ENCODE peak calls at places on chromosomes 1 and 21, in four cellular contexts. E, O, P and K are unnamed samples. For H3K4me1, the result is how much of the 10 kb centered on the place peaks cover.

GRCh38 chr1:55214903-55215193 is 316 bp downstream of the USP24 start:
- DNase-seq in E (peak), O (peak), P (no peak), K (peak)

GRCh38 chr1:11175461-11175860 is 13.7 kb upstream of the ANGPTL7 start:
- DNase-seq in E (no peak), O (no peak), P (no peak), K (no peak)

GRCh38 chr1:15118579-15118978 is 35.0 kb upstream of the TMEM51 start:
- DNase-seq in E (no peak), O (no peak), P (no peak), K (no peak)

GRCh38 chr1:48725331-48725730 is 51.4 kb downstream of the BEND5 start:
- DNase-seq in E (no peak), O (no peak), P (no peak), K (no peak)

GRCh38 chr21:26469789-26470188 is 103.3 kb downstream of the CYYR1 start:
- DNase-seq in E (peak), O (no peak), P (no peak), K (peak)

GRCh38 chr1:109827466-109827865 is 63.7 kb upstream of the EPS8L3 start:
- DNase-seq in E (no peak), O (no peak), P (no peak), K (no peak)

GRCh38 chr1:81142099-81142776 is 658.5 kb upstream of the ADGRL2 start:
- DNase-seq in E (no peak), O (no peak), P (no peak), K (no peak)

GRCh38 chr1:85656256-85656655 is 52.0 kb downstream of the ZNHIT6 start:
- DNase-seq in E (no peak), O (no peak), P (no peak), K (no peak)

GRCh38 chr21:33332143-33332542 is 7.4 kb downstream of the IFNAR1 start:
- DNase-seq in E (no peak), O (no peak), P (no peak), K (no peak)

GRCh38 chr21:25708467-25709065 is 26.1 kb downstream of the ATP5PF start:
- DNase-seq in E (peak), O (no peak), P (peak), K (no peak)

GRCh38 chr1:36913523-36914060 is 120.7 kb downstream of the GRIK3 start:
- DNase-seq in E (no peak), O (no peak), P (no peak), K (no peak)

GRCh38 chr1:223622132-223622842 is 43.2 kb downstream of the CAPN8 start:
- DNase-seq in E (no peak), O (no peak), P (no peak), K (no peak)

GRCh38 chr1:26022404-26022779 is 817 bp downstream of the EXTL1 start:
- DNase-seq in E (no peak), O (no peak), P (no peak), K (no peak)
- H3K4me3 ChIP-seq in E (no peak), O (no peak), P (no peak), K (no peak)

DNA sequence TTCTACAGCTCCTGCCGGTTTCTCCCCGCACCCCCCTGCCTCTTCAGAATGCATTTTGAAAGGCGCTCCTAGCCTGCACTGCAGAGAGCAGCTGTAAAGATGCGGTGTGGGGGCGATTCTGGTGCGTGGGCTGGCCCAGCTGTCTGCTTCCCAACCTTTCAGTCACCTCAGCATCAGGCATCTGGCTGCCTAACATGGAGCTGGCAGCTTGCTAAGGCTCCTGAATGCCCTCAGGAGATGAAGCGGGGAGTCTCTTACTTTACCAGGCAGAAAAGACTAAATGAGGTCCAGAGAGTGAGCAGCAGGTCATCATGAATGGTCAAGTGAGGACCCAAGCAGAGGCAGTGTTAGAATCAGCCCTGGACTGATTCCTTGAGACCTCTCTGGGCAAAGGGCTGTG is 8.7 kb downstream of the IER5 start:
- DNase-seq in E (peak), O (no peak), P (no peak), K (no peak)
- H3K4me1 ChIP-seq in E (under half), O (under half), P (under half), K (under half)

GRCh38 chr1:167630568-167631385 is 745 bp downstream of the RCSD1 start:
- DNase-seq in E (no peak), O (no peak), P (peak), K (no peak)
- H3K4me3 ChIP-seq in E (peak), O (peak), P (peak), K (peak)

DNA sequence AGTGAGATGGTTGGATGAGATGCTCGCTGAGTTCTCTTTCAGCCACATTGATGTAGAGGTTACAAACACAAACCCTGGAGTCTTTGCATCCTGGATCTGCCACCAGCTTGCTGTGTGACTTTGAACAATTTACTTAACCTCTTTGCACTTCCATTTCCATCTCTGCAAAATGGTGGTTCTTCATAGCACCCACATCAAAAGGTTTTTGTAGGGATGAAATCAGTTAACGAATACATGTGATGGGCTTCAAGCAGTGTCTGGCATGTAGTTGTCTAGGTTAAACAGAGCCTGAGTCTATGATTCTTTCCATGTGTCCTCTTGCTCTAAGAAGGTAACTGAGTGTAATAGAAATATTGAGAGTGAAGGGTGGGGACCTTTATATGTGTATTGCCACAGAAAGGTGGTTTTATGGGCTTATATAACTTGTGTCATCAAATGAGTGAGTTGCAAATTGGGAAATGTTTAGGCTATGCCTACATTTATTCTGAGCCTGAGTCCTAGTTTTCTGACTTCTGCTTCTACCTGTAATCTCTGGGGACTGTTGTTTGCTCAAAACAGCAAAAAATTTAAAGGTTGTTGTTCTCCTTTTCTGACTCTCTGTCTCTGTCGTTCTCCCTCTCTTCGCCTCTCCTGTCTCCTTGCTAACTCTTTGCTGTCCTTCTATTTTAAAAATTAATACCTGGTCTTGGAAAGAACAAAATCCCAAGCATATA is 27.3 kb upstream of the LRRN2 start:
- DNase-seq in E (no peak), O (no peak), P (no peak), K (no peak)
- H3K4me1 ChIP-seq in E (under half), O (under half), P (under half), K (under half)

DNA sequence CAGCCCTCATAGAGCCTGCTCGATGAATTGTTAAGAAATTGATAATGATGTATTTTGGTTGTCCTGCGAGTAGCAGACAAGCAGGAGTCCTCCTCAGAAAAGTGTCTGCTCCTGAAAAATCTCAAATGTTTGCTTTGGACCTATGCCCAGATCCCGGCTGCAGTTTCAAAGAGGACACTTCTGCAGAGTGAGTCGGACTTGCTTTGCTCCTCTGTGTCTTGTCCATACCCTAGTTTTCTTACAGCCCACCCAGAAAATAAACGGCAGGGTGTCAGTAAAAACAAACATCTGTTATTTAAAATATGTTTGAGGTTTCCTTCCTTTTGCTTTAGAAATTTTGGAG is 2.8 kb downstream of the S100A10 start:
- DNase-seq in E (peak), O (no peak), P (no peak), K (peak)
- H3K4me3 ChIP-seq in E (no peak), O (peak), P (no peak), K (peak)

GRCh38 chr1:23824711-23825075 is 536 bp downstream of the HMGCL start:
- DNase-seq in E (no peak), O (no peak), P (no peak), K (no peak)
- H3K4me1 ChIP-seq in E (under half), O (under half), P (under half), K (under half)

GRCh38 chr1:35505911-35506798 is 51.0 kb downstream of the KIAA0319L start:
- DNase-seq in E (no peak), O (no peak), P (peak), K (no peak)
- H3K4me3 ChIP-seq in E (no peak), O (no peak), P (no peak), K (no peak)

GRCh38 chr1:2557146-2558029 is 1.2 kb downstream of the TNFRSF14 start:
- DNase-seq in E (no peak), O (peak), P (peak), K (no peak)
- H3K4me1 ChIP-seq in E (under half), O (under half), P (under half), K (under half)

DNA sequence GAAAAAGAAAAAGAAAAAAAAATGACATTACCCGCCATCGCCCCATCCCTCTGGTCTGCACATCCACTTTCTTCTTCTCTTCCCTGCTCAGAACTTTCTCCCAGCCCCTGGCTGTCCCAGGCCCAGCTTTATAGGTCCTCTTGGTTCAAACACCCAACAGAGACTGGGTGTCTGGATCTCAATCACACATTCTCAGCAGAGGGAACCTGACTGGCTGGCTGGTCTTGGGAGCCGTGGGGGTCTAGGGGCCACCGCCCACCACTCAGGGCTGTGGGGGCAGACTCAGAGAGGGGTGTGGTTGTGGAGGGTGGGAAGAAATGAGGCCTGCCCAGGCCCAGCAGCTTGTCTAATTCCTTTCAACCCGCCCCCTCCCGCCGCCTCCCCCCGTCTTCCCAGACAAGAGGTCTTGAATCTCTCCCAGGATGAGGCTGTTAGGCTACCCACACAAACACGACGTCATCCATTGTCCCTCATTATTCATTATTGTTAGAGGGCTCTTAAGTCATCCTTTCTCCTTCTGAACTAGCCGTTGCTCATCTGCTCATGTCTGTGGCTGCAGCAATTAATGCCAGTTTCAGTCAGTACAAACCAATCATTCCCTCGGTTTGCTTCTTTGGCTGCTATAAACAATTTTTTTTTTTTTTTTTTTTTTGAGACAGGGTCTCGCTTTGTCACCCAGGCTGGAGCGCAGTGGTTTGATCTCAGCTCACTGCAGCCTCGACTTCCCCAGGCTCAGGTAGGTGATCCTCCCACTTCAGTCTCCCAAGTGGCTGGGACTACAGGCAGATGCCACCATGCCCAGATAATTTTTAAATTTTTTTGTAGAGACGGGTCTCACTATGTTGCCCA is 40.6 kb upstream of the CLIC4 start:
- DNase-seq in E (no peak), O (no peak), P (no peak), K (peak)
- H3K4me3 ChIP-seq in E (no peak), O (no peak), P (no peak), K (no peak)